ENCODE peak calls at places on chromosomes 7 and 10, in seven cellular contexts. P is SK-N-MC; B is upper lobe of right lung; S is GM12865; A is H7; X is CD4-positive, CD25-positive, alpha-beta regulatory T cell; H is CD8-positive, alpha-beta T cell. R is an unnamed sample.
A peak's percentile ranks its signal among the peaks of the same experiment; 100 is the strongest.

GRCh38 chr10:13848530-13849425 is 262.0 kb downstream of the PRPF18 start:
- DNase-seq in P (no peak), B (no peak), S (peak; percentile 58), A (no peak), X (no peak), H (no peak), R (no peak)

GRCh38 chr7:54917613-54918406 is 101.0 kb upstream of the EGFR start:
- DNase-seq in X (no peak), H (no peak), S (no peak), A (no peak), B (no peak), P (no peak), R (no peak)

GRCh38 chr7:135884495-135885237 is 92.5 kb downstream of the MTPN start:
- DNase-seq in B (no peak), X (no peak), H (no peak), S (no peak), A (no peak), P (no peak), R (no peak)

GRCh38 chr10:69961168-69961863 is 91.3 kb upstream of the MACROH2A2 start:
- DNase-seq in B (no peak), X (no peak), S (no peak), A (peak; percentile 66), H (no peak), P (no peak), R (no peak)

GRCh38 chr7:28586736-28587135 is 174.4 kb downstream of the CREB5 start:
- DNase-seq in X (no peak), B (no peak), S (no peak), H (no peak), P (no peak), A (no peak), R (no peak)

GRCh38 chr7:120989571-120990220 is 1.2 kb downstream of the CPED1 start:
- DNase-seq in H (no peak), B (no peak), X (no peak), S (no peak), P (no peak), A (no peak), R (no peak)

GRCh38 chr7:22270371-22270770 is 86.6 kb downstream of the RAPGEF5 start:
- DNase-seq in H (no peak), S (no peak), A (no peak), B (no peak), P (no peak), X (no peak), R (no peak)

GRCh38 chr7:143882020-143882610 is 19.9 kb downstream of the TCAF1 start:
- DNase-seq in H (no peak), S (no peak), X (no peak), A (peak; percentile 61), P (no peak), B (no peak), R (no peak)

GRCh38 chr7:66894463-66895080 is 26.5 kb upstream of the TMEM248 start:
- DNase-seq in A (peak; percentile 53), H (no peak), X (peak; percentile 12), P (no peak), S (peak; percentile 26), B (no peak), R (no peak)

GRCh38 chr10:62224606-62225005 is 44.0 kb downstream of the RTKN2 start:
- DNase-seq in A (no peak), B (no peak), P (no peak), X (no peak), S (no peak), H (no peak), R (no peak)

GRCh38 chr10:12825255-12825654 is 176.3 kb downstream of the CCDC3 start:
- DNase-seq in P (no peak), H (no peak), B (no peak), X (no peak), A (no peak), S (no peak), R (no peak)

GRCh38 chr7:44050121-44050914 is 5.8 kb downstream of the DBNL start:
- DNase-seq in H (no peak), X (no peak), P (no peak), S (no peak), B (peak; percentile 51), A (no peak), R (no peak)

GRCh38 chr10:93701903-93702277 is 502 bp downstream of the FRA10AC1 start:
- DNase-seq in P (no peak), A (peak; percentile 20), B (no peak), X (no peak), S (peak; percentile 27), H (no peak), R (no peak)

GRCh38 chr7:3294432-3295100 is 6.5 kb upstream of the SDK1 start:
- DNase-seq in A (peak; percentile 55), P (no peak), X (no peak), H (no peak), S (no peak), B (no peak), R (no peak)

GRCh38 chr7:41693150-41693997 is 9.5 kb downstream of the INHBA start:
- DNase-seq in S (no peak), A (no peak), P (no peak), H (no peak), B (no peak), X (no peak), R (no peak)

GRCh38 chr10:6348091-6348862 is 145.5 kb downstream of the PFKFB3 start:
- DNase-seq in X (peak; percentile 90), S (peak; percentile 92), B (peak; percentile 74), H (peak; percentile 68), P (no peak), A (no peak), R (peak; percentile 88)

GRCh38 chr10:6349846-6350245 is 147.1 kb downstream of the PFKFB3 start:
- DNase-seq in H (no peak), S (no peak), P (no peak), A (no peak), B (no peak), X (no peak), R (no peak)

GRCh38 chr10:6345404-6345803 is 142.7 kb downstream of the PFKFB3 start:
- DNase-seq in S (no peak), B (no peak), P (no peak), A (no peak), H (no peak), X (no peak), R (no peak)

GRCh38 chr10:6346621-6347020 is 143.9 kb downstream of the PFKFB3 start:
- DNase-seq in P (no peak), X (no peak), S (no peak), A (no peak), B (no peak), H (no peak), R (no peak)

GRCh38 chr10:6347391-6347951 is 144.7 kb downstream of the PFKFB3 start:
- DNase-seq in P (no peak), X (no peak), A (no peak), H (peak; percentile 18), S (peak; percentile 24), B (no peak), R (peak; percentile 61)
- H3K4me3 ChIP-seq in P (peak overlapping the region; percentile 61), X (peak overlapping the region; percentile 80), A (no peak overlapping the region), H (peak overlapping the region; percentile 39), S (no peak overlapping the region), B (no peak overlapping the region), R (peak overlapping the region; percentile 32)

GRCh38 chr10:87544750-87545149 is 40.1 kb downstream of the MINPP1 start:
- DNase-seq in B (no peak), P (no peak), X (no peak), H (no peak), S (no peak), A (no peak), R (no peak)

GRCh38 chr10:87546221-87546620 is 41.5 kb downstream of the MINPP1 start:
- DNase-seq in A (no peak), P (no peak), H (no peak), B (peak; percentile 59), X (no peak), S (peak; percentile 8), R (no peak)

GRCh38 chr10:87547734-87548311 is 43.1 kb downstream of the MINPP1 start:
- DNase-seq in P (no peak), B (no peak), H (no peak), A (no peak), S (no peak), X (no peak), R (no peak)

GRCh38 chr10:87546971-87547413 is 42.3 kb downstream of the MINPP1 start:
- DNase-seq in H (no peak), S (no peak), X (no peak), A (no peak), B (peak; percentile 64), P (no peak), R (no peak)

DNA sequence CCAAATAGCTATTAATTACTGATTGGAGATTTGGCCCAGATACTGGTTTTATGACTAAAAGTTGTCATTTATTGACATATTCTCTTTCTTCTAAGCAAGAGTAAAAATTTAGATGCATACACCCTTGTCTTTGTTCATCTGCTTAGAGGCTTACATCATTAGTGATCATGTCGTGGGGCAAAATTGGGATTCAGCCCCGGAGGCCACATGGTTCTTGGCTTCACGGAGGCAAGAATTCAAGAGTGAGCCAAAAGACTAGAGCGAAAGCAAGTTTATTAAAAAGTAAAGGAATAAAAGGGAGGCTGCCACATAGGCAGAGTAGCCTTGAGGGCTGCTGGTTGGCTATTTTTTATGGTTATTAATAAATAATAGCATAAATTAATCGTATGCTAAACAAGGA is 41.1 kb downstream of the MINPP1 start:
- DNase-seq in P (no peak), S (no peak), B (no peak), A (no peak), H (no peak), X (no peak), R (no peak)
- H3K4me3 ChIP-seq in P (no peak overlapping the region), S (no peak overlapping the region), B (no peak overlapping the region), A (no peak overlapping the region), H (no peak overlapping the region), X (no peak overlapping the region), R (no peak overlapping the region)

GRCh38 chr10:74012480-74012879 is 14.6 kb downstream of the VCL start:
- DNase-seq in X (no peak), B (no peak), P (no peak), S (no peak), A (no peak), H (no peak), R (no peak)

GRCh38 chr10:74022941-74023629 is 25.2 kb downstream of the VCL start:
- DNase-seq in P (no peak), H (no peak), X (no peak), B (no peak), A (no peak), S (no peak), R (no peak)

GRCh38 chr10:74021248-74022055 is 23.5 kb downstream of the VCL start:
- DNase-seq in X (no peak), A (no peak), P (no peak), B (no peak), S (no peak), H (no peak), R (no peak)

GRCh38 chr10:74013004-74013403 is 15.1 kb downstream of the VCL start:
- DNase-seq in P (no peak), H (no peak), B (no peak), A (no peak), X (no peak), S (no peak), R (no peak)

DNA sequence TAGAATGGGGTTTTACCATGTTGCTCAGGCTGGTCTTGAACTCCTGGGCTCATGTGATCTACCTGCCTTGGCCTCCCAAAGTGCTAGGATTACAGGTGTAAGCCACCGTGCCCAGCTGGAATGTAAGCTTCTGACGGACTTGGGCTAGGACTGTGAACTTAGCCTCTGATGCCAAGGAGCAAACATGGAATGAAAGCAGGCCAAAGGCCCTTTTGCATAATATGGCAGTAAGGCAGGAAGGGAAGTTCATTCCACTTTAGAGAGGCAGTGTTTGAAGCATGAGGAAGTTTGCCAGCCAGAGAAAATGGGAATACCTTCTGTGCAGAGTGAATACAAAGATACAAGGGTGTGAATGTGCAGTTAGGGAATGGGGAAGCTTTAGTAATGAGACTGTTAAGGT is 20.3 kb downstream of the VCL start:
- DNase-seq in H (no peak), B (no peak), S (no peak), A (no peak), P (no peak), X (no peak), R (no peak)
- H3K4me3 ChIP-seq in H (no peak overlapping the region), B (no peak overlapping the region), S (no peak overlapping the region), A (no peak overlapping the region), P (no peak overlapping the region), X (no peak overlapping the region), R (no peak overlapping the region)

GRCh38 chr10:89252225-89252585 is 630 bp upstream of the LIPA start:
- DNase-seq in S (no peak), A (no peak), P (no peak), X (no peak), H (no peak), B (no peak), R (no peak)
- H3K4me3 ChIP-seq in S (peak overlapping the region; percentile 82), A (no peak overlapping the region), P (no peak overlapping the region), X (peak overlapping the region; percentile 45), H (no peak overlapping the region), B (peak overlapping the region; percentile 85), R (no peak overlapping the region)